ENCODE peak calls at places on chromosomes 4 and X, in five cellular contexts. X, C, A, R and H are unnamed samples.
A peak's percentile ranks its signal among the peaks of the same experiment; 100 is the strongest.

GRCh38 chrX:47191331-47191730 is 2.3 kb upstream of the UBA1 start:
- DNase-seq in X (peak; percentile 55), C (peak; percentile 47), A (peak; percentile 25), R (no peak), H (no peak)

GRCh38 chr4:94452476-94453300 is 946 bp downstream of the PDLIM5 start:
- DNase-seq in X (peak; percentile 14), C (peak; percentile 83), A (peak; percentile 92), R (peak; percentile 81), H (peak; percentile 64)

GRCh38 chrX:23822397-23822796 is 39.4 kb downstream of the SAT1 start:
- DNase-seq in X (no peak), C (no peak), A (no peak), R (no peak), H (no peak)

GRCh38 chr4:40629401-40630334 is at the start of gene RBM47:
- DNase-seq in X (peak; percentile 89), C (peak; percentile 86), A (peak; percentile 61), R (peak; percentile 16), H (peak; percentile 34)

GRCh38 chr4:26861434-26862186 is 969 bp downstream of the STIM2 start:
- DNase-seq in X (peak; percentile 85), C (peak; percentile 76), A (peak; percentile 83), R (peak; percentile 58), H (peak; percentile 70)

GRCh38 chrX:85052207-85052606 is 48.5 kb downstream of the APOOL start:
- DNase-seq in X (no peak), C (no peak), A (no peak), R (no peak), H (no peak)

GRCh38 chr4:168528131-168528949 is 31.5 kb downstream of the PALLD start:
- DNase-seq in X (no peak), C (no peak), A (no peak), R (no peak), H (no peak)

GRCh38 chr4:100049872-100050271 is 99.8 kb upstream of the H2AZ1 start:
- DNase-seq in X (no peak), C (no peak), A (no peak), R (no peak), H (no peak)

GRCh38 chrX:1425381-1425780 is 27.3 kb downstream of the ASMTL start:
- DNase-seq in X (no peak), C (no peak), A (no peak), R (no peak), H (no peak)

GRCh38 chr4:24364249-24364648 is 220.1 kb downstream of the DHX15 start:
- DNase-seq in X (no peak), C (no peak), A (no peak), R (no peak), H (no peak)

GRCh38 chr4:27350161-27350560 is 489.5 kb downstream of the STIM2 start:
- DNase-seq in X (no peak), C (no peak), A (no peak), R (no peak), H (no peak)

GRCh38 chrX:2696698-2697215 is 5.7 kb downstream of the CD99 start:
- DNase-seq in X (no peak), C (no peak), A (no peak), R (no peak), H (no peak)

GRCh38 chr4:3369781-3370660 is 71.7 kb upstream of the HGFAC start:
- DNase-seq in X (peak; percentile 25), C (no peak), A (peak; percentile 35), R (peak; percentile 51), H (no peak)

GRCh38 chrX:48794993-48795501 is 6.8 kb upstream of the HDAC6 start:
- DNase-seq in X (no peak), C (no peak), A (peak; percentile 11), R (no peak), H (no peak)

GRCh38 chrX:121389976-121390709 is 342.7 kb downstream of the GLUD2 start:
- DNase-seq in X (no peak), C (no peak), A (no peak), R (no peak), H (no peak)

GRCh38 chr4:150145090-150145949 is 67.1 kb downstream of the DCLK2 start:
- DNase-seq in X (no peak), C (no peak), A (no peak), R (no peak), H (no peak)

GRCh38 chrX:143634373-143634685 is 1.6 kb downstream of the SLITRK4 start:
- DNase-seq in X (no peak), C (no peak), A (no peak), R (no peak), H (no peak)

GRCh38 chr4:94690851-94691254 is 66.9 kb upstream of the BMPR1B start:
- DNase-seq in X (no peak), C (no peak), A (no peak), R (no peak), H (no peak)

GRCh38 chr4:110778526-110778925 is 155.6 kb upstream of the PITX2 start:
- DNase-seq in X (no peak), C (no peak), A (no peak), R (no peak), H (no peak)

GRCh38 chr4:102328045-102328444 is 17.2 kb downstream of the SLC39A8 start:
- DNase-seq in X (no peak), C (no peak), A (no peak), R (no peak), H (no peak)

GRCh38 chrX:13008189-13008533 is 33.3 kb downstream of the TMSB4X start:
- DNase-seq in X (no peak), C (no peak), A (no peak), R (no peak), H (no peak)

GRCh38 chr4:62408467-62408866 is 1208.3 kb downstream of the ADGRL3 start:
- DNase-seq in X (no peak), C (no peak), A (no peak), R (no peak), H (no peak)

GRCh38 chrX:53713987-53714579 is 27.6 kb upstream of the HUWE1 start:
- DNase-seq in X (no peak), C (no peak), A (no peak), R (no peak), H (no peak)

GRCh38 chr4:158823461-158823873 is 54.6 kb downstream of the FNIP2 start:
- DNase-seq in X (no peak), C (no peak), A (no peak), R (no peak), H (no peak)

GRCh38 chr4:175929932-175930331 is 117.9 kb upstream of the GPM6A start:
- DNase-seq in X (no peak), C (no peak), A (no peak), R (no peak), H (no peak)

GRCh38 chr4:124414641-124415040 is 297.9 kb downstream of the ANKRD50 start:
- DNase-seq in X (no peak), C (no peak), A (no peak), R (no peak), H (no peak)

DNA sequence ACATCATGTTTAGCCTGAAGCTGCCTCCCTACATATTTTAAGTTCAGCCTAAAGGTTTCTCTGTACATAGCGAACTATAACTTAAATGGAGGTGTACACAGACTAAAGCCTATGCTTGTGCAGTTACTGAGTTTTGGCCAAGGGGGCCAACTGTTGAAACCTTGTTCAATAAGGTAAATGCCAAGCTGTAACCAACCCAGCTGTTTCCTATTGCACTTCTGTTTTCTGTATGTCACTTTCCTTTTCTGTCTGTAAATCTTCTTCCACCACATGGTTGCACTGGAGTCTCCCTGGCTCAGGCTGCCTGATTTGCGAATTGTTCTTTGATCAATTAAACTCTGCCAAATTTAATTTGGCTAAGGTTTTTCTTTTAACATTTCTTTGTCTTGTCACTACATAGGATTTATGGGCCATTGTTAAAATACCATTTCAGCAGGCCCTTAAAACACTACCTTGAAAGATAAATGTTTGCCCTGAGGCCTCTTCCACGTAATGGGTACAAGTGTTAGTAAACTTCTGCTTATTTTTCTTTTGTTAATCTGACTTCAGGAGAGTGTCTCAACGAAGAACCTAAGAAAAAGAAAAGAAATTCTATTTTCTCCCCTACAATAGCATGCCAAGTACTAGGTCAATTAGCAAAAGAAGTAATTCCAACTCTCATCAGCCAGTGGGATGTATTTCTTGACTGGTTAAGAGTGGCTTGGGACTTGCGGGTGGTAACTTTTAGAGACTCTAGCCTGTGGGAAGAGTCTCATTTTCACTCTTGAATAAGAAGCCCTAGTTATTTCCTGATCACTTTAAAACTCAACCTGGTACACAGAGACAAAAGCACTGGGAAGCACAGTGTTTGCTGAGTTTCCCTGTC is 45.7 kb upstream of the PRSS12 start:
- DNase-seq in X (peak; percentile 56), C (no peak), A (no peak), R (no peak), H (no peak)
- H3K4me1 ChIP-seq in X (no peaks in the 10 kb centered on the region), C (no peaks in the 10 kb centered on the region), A (peaks cover 8% of the 10 kb centered on the region), R (no peaks in the 10 kb centered on the region), H (peaks cover 12% of the 10 kb centered on the region)

GRCh38 chr4:77045490-77045889 is 30.3 kb downstream of the CCNI start:
- DNase-seq in X (no peak), C (no peak), A (peak; percentile 23), R (no peak), H (no peak)
- TF ChIP-seq CTCF in X (peak; percentile 3), C (no peak), A (peak; percentile 20), R (peak; percentile 7), H (peak; percentile 31)

DNA sequence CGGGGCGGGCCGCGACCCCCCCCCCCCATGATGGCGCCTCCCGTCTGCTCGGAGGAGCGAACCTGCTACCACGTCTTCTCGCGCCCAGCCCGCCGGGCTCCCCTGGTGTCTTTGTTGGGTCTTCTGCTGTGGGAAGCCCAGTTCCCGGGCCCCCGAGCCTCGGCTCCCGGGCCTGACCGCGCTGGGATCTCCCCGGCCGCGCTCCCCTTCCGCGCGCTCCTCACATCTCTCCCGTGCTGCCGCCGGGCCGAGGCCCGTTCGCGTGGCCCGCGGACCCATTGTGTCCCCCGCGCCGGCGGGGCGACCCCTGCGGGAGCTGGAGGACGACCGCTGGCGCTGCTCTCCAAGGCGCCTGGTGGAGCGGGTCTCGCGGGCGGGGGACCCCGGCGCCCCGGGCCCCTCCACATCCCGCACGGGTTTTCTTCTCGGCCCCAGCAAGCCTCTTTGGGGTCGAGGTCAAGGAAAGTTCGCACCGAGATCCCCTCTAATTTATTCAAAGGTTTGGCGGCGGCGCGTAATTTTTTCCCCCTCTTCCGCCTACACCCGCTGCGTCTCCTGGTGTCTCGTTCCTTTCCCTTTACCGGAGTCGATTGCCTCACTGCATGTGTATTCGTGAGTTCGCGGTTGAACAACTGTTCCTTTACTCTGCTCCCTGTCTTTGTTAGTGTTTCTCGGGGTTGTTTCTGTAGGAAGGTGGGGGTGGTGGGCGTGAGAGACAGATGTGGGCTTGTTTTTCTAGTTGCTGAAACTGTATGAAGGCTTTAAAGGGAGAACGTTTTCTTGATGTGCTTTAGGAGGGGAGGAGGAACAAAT is 762 bp downstream of the SMAD1 start:
- DNase-seq in X (peak; percentile 53), C (peak; percentile 55), A (peak; percentile 77), R (peak; percentile 53), H (peak; percentile 61)
- H3K4me1 ChIP-seq in X (peaks cover 27% of the 10 kb centered on the region), C (peaks cover 20% of the 10 kb centered on the region), A (peaks cover 19% of the 10 kb centered on the region), R (peaks cover 11% of the 10 kb centered on the region), H (no peaks in the 10 kb centered on the region)

DNA sequence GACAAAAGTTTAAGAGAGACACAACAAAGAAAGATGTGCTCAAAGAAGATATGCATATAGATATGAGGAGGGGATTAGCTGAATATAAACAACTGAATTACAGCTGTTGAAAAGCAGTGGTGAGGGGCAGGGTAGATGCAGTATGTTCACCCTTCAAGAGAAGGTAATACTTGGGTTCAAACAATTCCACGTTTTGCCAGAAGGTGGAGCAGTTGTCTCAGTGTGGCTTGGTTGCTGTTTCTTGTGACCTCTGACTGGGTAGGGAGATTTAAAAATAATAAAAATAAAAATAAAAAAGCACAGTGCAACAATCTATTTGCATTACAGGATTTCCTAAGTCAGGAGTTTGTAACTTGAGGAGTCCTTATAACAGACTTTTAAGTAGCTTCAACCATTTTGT is 23.3 kb downstream of the PHOX2B start:
- DNase-seq in X (no peak), C (no peak), A (no peak), R (no peak), H (peak; percentile 32)
- TF ChIP-seq CTCF in X (no peak), C (no peak), A (no peak), R (no peak), H (peak; percentile 66)